ENCODE peak calls at places on chromosome 10, in five cellular contexts. O is HEK293T, M is NCI-H1694 treated with DMSO at 0.1 percent for 48 hours, T is KG1, V is hepatocyte. D is an unnamed sample.

GRCh38 chr10:79415736-79416577 is 29.5 kb downstream of the ZCCHC24 start:
- DNase-seq in O (no peak), M (no peak), T (no peak), V (no peak), D (no peak)

GRCh38 chr10:121063744-121064143 is 212.6 kb downstream of the WDR11 start:
- DNase-seq in O (no peak), M (no peak), T (no peak), V (peak), D (no peak)

GRCh38 chr10:117246997-117247667 is 6.2 kb downstream of the SLC18A2 start:
- DNase-seq in O (no peak), M (no peak), T (no peak), V (no peak), D (no peak)

GRCh38 chr10:122986340-122986739 is 6.1 kb downstream of the PSTK start:
- DNase-seq in O (no peak), M (no peak), T (no peak), V (no peak), D (no peak)

GRCh38 chr10:97270523-97271154 is 21.8 kb downstream of the ARHGAP19 start:
- DNase-seq in O (no peak), M (no peak), T (no peak), V (no peak), D (no peak)

GRCh38 chr10:86311176-86311575 is 55.4 kb downstream of the GRID1 start:
- DNase-seq in O (no peak), M (no peak), T (no peak), V (no peak), D (no peak)

GRCh38 chr10:70970830-70971229 is 82.5 kb upstream of the PCBD1 start:
- DNase-seq in O (no peak), M (no peak), T (no peak), V (no peak), D (no peak)

GRCh38 chr10:102455893-102456471 is 4.6 kb upstream of the C10orf95 start:
- DNase-seq in O (no peak), M (no peak), T (no peak), V (peak), D (no peak)

GRCh38 chr10:124450010-124450782 is at the start of gene NKX1-2:
- DNase-seq in O (peak), M (peak), T (no peak), V (peak), D (no peak)

GRCh38 chr10:98323221-98324164 is 55.5 kb upstream of the LOXL4 start:
- DNase-seq in O (no peak), M (no peak), T (peak), V (peak), D (no peak)

GRCh38 chr10:33749042-33749441 is 414.6 kb upstream of the NRP1 start:
- DNase-seq in O (no peak), M (no peak), T (no peak), V (peak), D (no peak)

GRCh38 chr10:122164028-122164601 is 107.0 kb upstream of the BTBD16 start:
- DNase-seq in O (no peak), M (no peak), T (no peak), V (peak), D (peak)

GRCh38 chr10:114392112-114392835 is 12.0 kb downstream of the AFAP1L2 start:
- DNase-seq in O (no peak), M (no peak), T (no peak), V (no peak), D (no peak)

GRCh38 chr10:98460837-98461499 is 14.2 kb upstream of the HPS1 start:
- DNase-seq in O (no peak), M (no peak), T (no peak), V (peak), D (no peak)

GRCh38 chr10:121442536-121442935 is 155.7 kb downstream of the FGFR2 start:
- DNase-seq in O (no peak), M (no peak), T (no peak), V (no peak), D (no peak)

GRCh38 chr10:91006752-91007346 is 86.0 kb upstream of the ANKRD1 start:
- DNase-seq in O (no peak), M (no peak), T (no peak), V (no peak), D (no peak)

GRCh38 chr10:120505866-120506265 is 48.8 kb downstream of the PLPP4 start:
- DNase-seq in O (no peak), M (no peak), T (no peak), V (no peak), D (no peak)

GRCh38 chr10:14550471-14550941 is 219.8 kb upstream of the FRMD4A start:
- DNase-seq in O (no peak), M (no peak), T (no peak), V (peak), D (no peak)

D was measured in cerebellar cortex.